ENCODE peak calls at places on chromosomes 3 and 15, in eight cellular contexts. W is cardiac fibroblast, E is heart left ventricle, Y is spleen, J is astrocyte of the cerebellum, K is stomach, Z is astrocyte of the spinal cord, V is fibroblast of lung. N is an unnamed sample.

GRCh38 chr15:78325092-78325843 is 14.9 kb upstream of the CRABP1 start:
- DNase-seq in W (peak), K (no peak), J (peak), Z (peak), E (no peak), V (no peak), Y (no peak), N (no peak)

GRCh38 chr15:29124581-29125381 is 144.8 kb downstream of the NSMCE3 start:
- DNase-seq in K (no peak), V (no peak), Z (peak), W (no peak), J (peak), Y (peak), E (no peak), N (peak)

GRCh38 chr15:59918994-59919951 is 84.8 kb upstream of the FOXB1 start:
- DNase-seq in W (peak), Y (no peak), E (no peak), K (no peak), Z (peak), J (peak), V (no peak), N (peak)

GRCh38 chr3:132456141-132456540 is 38.8 kb downstream of the DNAJC13 start:
- DNase-seq in K (no peak), Z (no peak), E (no peak), W (no peak), J (no peak), Y (no peak), V (no peak), N (no peak)

GRCh38 chr15:76253851-76254440 is 57.3 kb downstream of the ETFA start:
- DNase-seq in Y (no peak), Z (peak), V (no peak), J (peak), K (no peak), W (peak), E (no peak), N (no peak)

GRCh38 chr3:53230789-53231188 is 25.0 kb downstream of the TKT start:
- DNase-seq in W (no peak), Z (no peak), E (no peak), Y (peak), K (no peak), J (no peak), V (no peak), N (no peak)

GRCh38 chr3:186361612-186362408 is at the start of gene DGKG:
- DNase-seq in W (peak), J (no peak), E (peak), V (no peak), K (peak), Z (no peak), Y (peak), N (no peak)

GRCh38 chr15:77019476-77020331 is 24.8 kb downstream of the PSTPIP1 start:
- DNase-seq in J (no peak), Y (peak), Z (peak), K (no peak), E (no peak), W (no peak), V (no peak), N (no peak)

GRCh38 chr3:132180337-132180791 is 136.8 kb upstream of the ACP3 start:
- DNase-seq in E (no peak), V (peak), J (peak), Z (peak), K (no peak), Y (no peak), W (peak), N (peak)

GRCh38 chr3:52452126-52452525 is 1.7 kb downstream of the TNNC1 start:
- DNase-seq in E (no peak), Y (no peak), W (no peak), J (no peak), Z (no peak), K (no peak), V (no peak), N (no peak)

GRCh38 chr3:62876064-62876463 is 848 bp upstream of the CADPS start:
- DNase-seq in J (peak), W (peak), K (no peak), Y (no peak), Z (peak), E (peak), V (peak), N (no peak)

GRCh38 chr3:149216195-149216869 is 5.3 kb downstream of the CP start:
- DNase-seq in W (peak), E (no peak), Z (no peak), K (no peak), V (peak), J (no peak), Y (no peak), N (no peak)

GRCh38 chr3:149473314-149473990 is 1.0 kb upstream of the TM4SF4 start:
- DNase-seq in V (peak), Z (peak), Y (no peak), J (peak), E (no peak), K (peak), W (peak), N (peak)

GRCh38 chr3:55160241-55160877 is 232.5 kb upstream of the LRTM1 start:
- DNase-seq in Y (no peak), W (peak), Z (peak), E (peak), K (peak), V (peak), J (peak), N (peak)

GRCh38 chr3:15535757-15536156 is 14.3 kb upstream of the COLQ start:
- DNase-seq in W (no peak), Y (no peak), Z (no peak), E (no peak), J (no peak), V (no peak), K (no peak), N (no peak)

GRCh38 chr3:9403463-9403862 is 6.0 kb downstream of the SETD5 start:
- DNase-seq in Z (no peak), W (no peak), E (no peak), J (no peak), K (no peak), V (no peak), Y (no peak), N (no peak)

GRCh38 chr3:127491909-127492308 is 98.6 kb downstream of the TPRA1 start:
- DNase-seq in J (no peak), W (no peak), V (no peak), Y (no peak), K (no peak), Z (no peak), E (no peak), N (no peak)

GRCh38 chr3:33831053-33831452 is 32.6 kb downstream of the PDCD6IP start:
- DNase-seq in W (no peak), Z (no peak), K (no peak), E (no peak), J (no peak), V (peak), Y (no peak), N (peak)

GRCh38 chr3:124885466-124886167 is 1.5 kb downstream of the ITGB5 start:
- DNase-seq in V (no peak), Y (no peak), Z (peak), W (peak), E (no peak), K (no peak), J (no peak), N (no peak)

GRCh38 chr3:58236527-58237237 is 910 bp upstream of the ABHD6 start:
- DNase-seq in V (no peak), W (peak), Y (peak), Z (no peak), E (no peak), K (no peak), J (no peak), N (no peak)

GRCh38 chr3:52234516-52235447 is 4.2 kb downstream of the TWF2 start:
- DNase-seq in Z (no peak), J (no peak), K (no peak), Y (peak), V (no peak), E (peak), W (no peak), N (no peak)

GRCh38 chr15:40825661-40826088 is 2.8 kb downstream of the PPP1R14D start:
- DNase-seq in E (no peak), Y (no peak), Z (peak), J (no peak), K (peak), V (no peak), W (no peak), N (peak)

GRCh38 chr3:112042842-112043280 is 8.3 kb downstream of the TMPRSS7 start:
- DNase-seq in J (no peak), E (no peak), V (no peak), W (no peak), Y (no peak), Z (no peak), K (no peak), N (no peak)

GRCh38 chr15:86183765-86184491 is 104.3 kb downstream of the AGBL1 start:
- DNase-seq in W (no peak), Y (no peak), J (no peak), V (no peak), Z (no peak), E (no peak), K (no peak), N (no peak)

GRCh38 chr3:108394563-108394962 is 98.2 kb downstream of the HHLA2 start:
- DNase-seq in Z (no peak), K (no peak), V (no peak), Y (no peak), E (no peak), J (no peak), W (no peak), N (no peak)

GRCh38 chr15:99963096-99963825 is 230.0 kb upstream of the LYSMD4 start:
- DNase-seq in Y (peak), E (peak), Z (no peak), J (no peak), W (peak), V (no peak), K (no peak), N (peak)

GRCh38 chr3:153089620-153090019 is 72.4 kb upstream of the RAP2B start:
- DNase-seq in Y (no peak), Z (no peak), J (no peak), W (no peak), E (no peak), V (no peak), K (no peak), N (no peak)

GRCh38 chr3:229262-229661 is 32.7 kb downstream of the CHL1 start:
- DNase-seq in Y (no peak), K (no peak), E (no peak), V (no peak), Z (no peak), J (no peak), W (no peak), N (no peak)

GRCh38 chr3:45513041-45513440 is 81.5 kb upstream of the LIMD1 start:
- DNase-seq in E (no peak), Y (no peak), V (no peak), Z (no peak), W (no peak), K (no peak), J (no peak), N (no peak)

GRCh38 chr15:68208136-68208535 is 3.0 kb upstream of the CALML4 start:
- DNase-seq in J (no peak), W (no peak), K (peak), Y (no peak), Z (no peak), E (no peak), V (no peak), N (no peak)

DNA sequence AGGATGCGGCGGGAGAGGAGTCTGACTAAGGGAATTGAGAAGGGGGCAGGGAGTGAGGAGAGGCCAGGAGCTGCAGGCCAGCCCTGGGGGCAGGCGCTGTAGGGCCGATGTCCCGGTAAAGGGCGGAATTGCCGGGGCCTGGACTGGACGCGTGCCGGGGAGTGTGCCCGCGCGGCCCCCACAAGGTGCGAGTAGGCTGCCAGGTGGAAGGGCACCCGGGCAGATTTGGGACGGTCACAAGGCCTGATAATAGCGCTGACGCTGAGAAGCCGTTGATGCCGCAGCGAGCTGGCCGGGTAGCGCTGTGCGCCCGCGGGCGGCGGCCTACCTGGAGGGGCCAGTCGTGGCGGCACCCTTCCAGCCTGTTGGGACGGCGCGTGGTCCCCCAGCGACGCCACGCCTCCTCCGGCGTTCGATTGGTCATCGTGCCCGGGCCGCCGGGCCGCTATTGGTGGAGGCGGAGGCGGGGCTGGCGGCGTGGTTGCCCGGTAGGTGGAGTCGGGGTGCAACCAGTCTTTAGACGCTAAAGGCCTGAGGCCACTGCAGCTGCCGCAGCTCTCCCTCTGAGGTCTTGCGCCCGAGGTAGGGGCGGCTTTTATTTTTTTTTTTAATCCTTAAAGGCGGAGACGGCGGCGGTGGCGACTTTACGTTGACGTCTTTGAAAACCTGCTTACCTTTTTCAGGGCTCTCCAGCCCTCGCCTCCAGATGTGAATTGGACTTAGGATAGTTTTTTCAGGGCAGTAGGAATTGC is 919 bp downstream of the SLC25A38 start:
- DNase-seq in J (peak), K (peak), Z (peak), Y (peak), W (peak), V (peak), E (peak), N (peak)
- TF ChIP-seq CTCF in J (no peak), K (peak), Z (no peak), Y (no peak), W (no peak), V (no peak), E (no peak), N (peak)

GRCh38 chr15:89361451-89362202 is 27.0 kb upstream of the POLG start:
- DNase-seq in W (peak), K (peak), V (peak), J (peak), E (peak), Z (peak), Y (peak), N (peak)

GRCh38 chr15:89360294-89360971 is 25.8 kb upstream of the POLG start:
- DNase-seq in K (no peak), J (no peak), V (no peak), W (no peak), Y (peak), E (no peak), Z (no peak), N (no peak)

GRCh38 chr15:89358755-89359439 is 24.3 kb upstream of the POLG start:
- DNase-seq in J (peak), K (peak), V (peak), Z (peak), W (peak), E (peak), Y (peak), N (peak)

GRCh38 chr15:89358435-89358754 is 23.8 kb upstream of the POLG start:
- DNase-seq in E (no peak), J (no peak), W (no peak), Y (no peak), K (no peak), Z (no peak), V (no peak), N (no peak)

GRCh38 chr15:89359471-89360293 is 25.1 kb upstream of the POLG start:
- DNase-seq in J (no peak), K (no peak), V (no peak), E (no peak), Z (no peak), Y (peak), W (no peak), N (no peak)
- H3K4me3 ChIP-seq in J (no peak), K (peak), V (no peak), E (peak), Z (no peak), Y (peak), W (no peak), N (no peak)

GRCh38 chr3:3015472-3016089 is 94.6 kb downstream of the IL5RA start:
- DNase-seq in Z (peak), E (no peak), K (no peak), Y (no peak), J (peak), W (peak), V (peak), N (no peak)

GRCh38 chr3:3023106-3023505 is 87.1 kb downstream of the IL5RA start:
- DNase-seq in W (no peak), Y (no peak), V (no peak), Z (no peak), J (no peak), K (no peak), E (no peak), N (no peak)

GRCh38 chr3:3020209-3020608 is 90.0 kb downstream of the IL5RA start:
- DNase-seq in V (no peak), W (no peak), Y (no peak), Z (no peak), K (no peak), E (no peak), J (no peak), N (no peak)
- TF ChIP-seq CTCF in V (no peak), W (no peak), Y (no peak), Z (no peak), K (no peak), E (no peak), J (no peak), N (no peak)

DNA sequence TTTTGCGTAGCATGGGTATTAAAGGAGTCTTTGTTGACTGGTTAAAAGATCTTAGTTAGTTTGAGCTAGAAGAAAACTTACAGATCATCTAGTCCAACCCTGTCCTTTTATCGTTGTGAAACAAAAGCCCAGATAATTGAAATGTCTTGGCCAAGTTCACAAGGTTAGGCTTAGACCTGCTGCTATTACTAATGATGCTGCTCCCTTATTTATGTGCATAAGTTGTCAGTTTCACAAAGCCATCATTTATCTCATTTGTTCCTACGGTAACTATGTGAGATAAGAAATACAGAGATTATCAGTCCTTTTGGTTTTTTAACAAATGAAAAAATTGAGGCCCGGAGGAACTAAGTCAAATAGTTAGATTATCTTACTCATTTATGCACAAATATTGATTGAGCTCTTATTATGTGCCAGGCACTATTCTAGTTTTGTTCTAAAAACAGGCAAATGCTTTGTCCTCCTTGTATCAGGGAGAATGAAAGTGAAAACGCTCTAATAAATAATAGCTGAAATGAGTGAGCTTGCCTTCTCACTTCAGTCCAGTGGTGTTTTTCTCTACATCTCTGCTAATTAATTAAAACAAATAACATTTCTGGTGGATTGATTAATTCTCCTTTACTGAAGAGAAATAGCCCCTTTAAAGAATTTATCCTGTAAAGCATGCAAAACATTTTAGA is 49.1 kb upstream of the TPRG1 start:
- DNase-seq in V (no peak), Z (no peak), K (no peak), Y (no peak), W (no peak), J (no peak), E (no peak), N (no peak)
- H3K4me3 ChIP-seq in V (no peak), Z (no peak), K (no peak), Y (peak), W (no peak), J (no peak), E (no peak), N (no peak)

DNA sequence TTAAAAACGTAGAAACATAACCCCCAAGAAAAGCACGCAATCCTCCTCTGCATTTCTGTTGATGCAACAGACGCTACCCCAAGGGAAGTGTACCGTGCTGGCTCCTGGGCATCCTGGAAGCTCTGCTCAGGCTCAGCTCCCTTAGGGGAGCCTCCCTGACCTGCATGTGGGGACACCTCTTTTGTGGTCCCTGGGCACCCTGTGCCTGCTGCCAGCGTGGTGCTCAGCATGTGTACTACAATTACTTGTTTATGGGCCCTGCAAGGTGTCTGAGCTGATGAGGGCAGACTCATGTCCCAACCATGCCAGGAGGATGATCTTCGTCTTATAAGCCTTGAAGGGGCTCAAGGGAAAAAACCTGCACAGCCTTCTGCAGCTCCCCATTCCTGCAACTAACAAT is 18.3 kb downstream of the EHD4 start:
- DNase-seq in Z (no peak), K (no peak), Y (no peak), W (no peak), E (no peak), J (no peak), V (no peak), N (no peak)
- TF ChIP-seq CTCF in Z (no peak), K (no peak), Y (no peak), W (no peak), E (no peak), J (no peak), V (no peak), N (no peak)

GRCh38 chr3:105848821-105849220 is 20.0 kb downstream of the CBLB start:
- DNase-seq in E (no peak), K (no peak), Y (no peak), W (no peak), Z (no peak), V (no peak), J (no peak), N (no peak)

GRCh38 chr3:105845488-105845887 is 23.3 kb downstream of the CBLB start:
- DNase-seq in Y (no peak), Z (no peak), V (no peak), W (no peak), J (no peak), E (no peak), K (no peak), N (no peak)

GRCh38 chr3:105847865-105848264 is 20.9 kb downstream of the CBLB start:
- DNase-seq in Z (no peak), J (no peak), K (no peak), E (no peak), W (no peak), Y (no peak), V (no peak), N (no peak)

GRCh38 chr3:105847452-105847851 is 21.4 kb downstream of the CBLB start:
- DNase-seq in Z (no peak), K (no peak), W (no peak), Y (no peak), V (no peak), E (no peak), J (no peak), N (no peak)

GRCh38 chr3:105846809-105847208 is 22.0 kb downstream of the CBLB start:
- DNase-seq in Y (no peak), E (no peak), K (no peak), Z (no peak), J (no peak), V (no peak), W (no peak), N (no peak)
- H3K4me3 ChIP-seq in Y (no peak), E (peak), K (no peak), Z (no peak), J (no peak), V (no peak), W (no peak), N (no peak)

GRCh38 chr3:138114431-138114918 is 933 bp downstream of the DZIP1L start:
- DNase-seq in W (peak), J (no peak), E (no peak), Y (no peak), V (peak), K (no peak), Z (peak), N (no peak)
- TF ChIP-seq CTCF in W (no peak), J (no peak), E (no peak), Y (no peak), V (no peak), K (no peak), Z (no peak), N (no peak)